ENCODE peak calls at places on chromosome 2, in four cellular contexts. Y is retinal pigment epithelial cell, P is A549, B is natural killer cell. L is an unnamed sample.

GRCh38 chr2:143856973-143857372 is 662.9 kb downstream of the ZEB2 start:
- DNase-seq in Y (no peak), P (no peak), B (no peak), L (no peak)

GRCh38 chr2:127118038-127118437 is 11.1 kb upstream of the BIN1 start:
- DNase-seq in Y (no peak), P (no peak), B (no peak), L (no peak)

GRCh38 chr2:71503827-71504226 is 50.5 kb downstream of the DYSF start:
- DNase-seq in Y (peak), P (no peak), B (no peak), L (no peak)

GRCh38 chr2:211990335-211990734 is 548.3 kb downstream of the ERBB4 start:
- DNase-seq in Y (no peak), P (no peak), B (no peak), L (no peak)

GRCh38 chr2:176056411-176056810 is 27.4 kb downstream of the EVX2 start:
- DNase-seq in Y (no peak), P (no peak), B (no peak), L (no peak)

GRCh38 chr2:220743203-220743602 is 828.9 kb downstream of the EPHA4 start:
- DNase-seq in Y (no peak), P (no peak), B (no peak), L (no peak)

GRCh38 chr2:36329746-36330145 is 25.8 kb upstream of the CRIM1 start:
- DNase-seq in Y (peak), P (peak), B (no peak), L (no peak)

GRCh38 chr2:215347878-215348277 is 36.0 kb downstream of the ATIC start:
- DNase-seq in Y (no peak), P (no peak), B (no peak), L (no peak)

GRCh38 chr2:195559431-195559914 is 97.6 kb upstream of the SLC39A10 start:
- DNase-seq in Y (peak), P (no peak), B (peak), L (no peak)

GRCh38 chr2:194128810-194129209 is 1528.2 kb upstream of the SLC39A10 start:
- DNase-seq in Y (no peak), P (no peak), B (no peak), L (no peak)

GRCh38 chr2:6770006-6770405 is 95.7 kb downstream of the CMPK2 start:
- DNase-seq in Y (no peak), P (no peak), B (no peak), L (no peak)

GRCh38 chr2:151619337-151619989 is 114.8 kb downstream of the NEB start:
- DNase-seq in Y (no peak), P (no peak), B (no peak), L (no peak)

GRCh38 chr2:218370410-218371063 is 11.5 kb upstream of the SLC11A1 start:
- DNase-seq in Y (no peak), P (no peak), B (no peak), L (no peak)
- TF ChIP-seq CTCF in Y (no peak), P (no peak), B (no peak), L (no peak)

GRCh38 chr2:228180126-228181097 is 1.1 kb downstream of the SPHKAP start:
- DNase-seq in Y (no peak), P (no peak), B (no peak), L (no peak)
- TF ChIP-seq CTCF in Y (no peak), P (no peak), B (no peak), L (no peak)

GRCh38 chr2:43400508-43400907 is 174.1 kb upstream of the ZFP36L2 start:
- DNase-seq in Y (no peak), P (no peak), B (no peak), L (no peak)
- TF ChIP-seq CTCF in Y (no peak), P (no peak), B (no peak), L (no peak)

GRCh38 chr2:118089015-118089800 is 937 bp downstream of the INSIG2 start:
- DNase-seq in Y (no peak), P (peak), B (no peak), L (no peak)
- TF ChIP-seq CTCF in Y (peak), P (no peak), B (no peak), L (no peak)

DNA sequence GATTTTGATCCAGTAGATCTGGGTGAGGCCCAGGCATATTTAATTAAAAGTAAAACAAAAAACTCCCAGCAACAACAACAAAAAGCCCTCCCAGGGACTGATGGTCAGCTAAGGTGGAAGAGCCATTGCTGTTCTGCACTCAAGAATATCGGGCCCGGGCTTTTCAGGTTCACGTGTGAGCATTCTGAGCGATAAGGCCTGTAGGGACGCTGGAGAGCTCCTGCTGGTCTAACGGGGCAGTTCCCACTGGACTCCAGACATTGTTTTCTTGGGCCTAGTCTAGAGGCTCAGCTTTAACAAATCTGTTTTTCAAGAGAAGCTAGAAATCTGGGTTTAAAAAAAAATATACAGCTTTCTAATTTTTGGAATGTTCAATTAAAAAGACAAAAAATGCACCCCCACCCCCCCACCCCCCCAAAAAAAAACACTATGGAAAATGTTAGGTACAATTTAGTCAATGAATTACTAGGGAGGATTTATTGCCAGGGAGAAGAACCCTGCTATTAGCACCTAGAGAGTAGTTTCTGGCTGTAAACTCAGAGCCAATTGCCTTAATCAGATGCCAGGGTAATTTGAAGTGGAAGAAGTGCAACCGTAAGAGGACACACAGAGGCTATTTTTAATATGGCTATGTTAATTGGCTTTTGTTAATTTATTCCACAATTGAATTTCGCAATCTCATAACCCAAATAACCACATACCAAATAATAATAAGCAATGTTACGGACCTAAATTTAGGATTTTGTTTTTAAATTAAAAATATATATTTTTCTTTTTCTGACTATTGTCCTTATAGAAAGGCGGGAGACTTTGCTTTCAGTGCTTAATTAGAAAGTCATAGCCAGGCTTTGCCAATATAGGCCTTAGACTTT is 78.9 kb downstream of the MAP4K4 start:
- DNase-seq in Y (no peak), P (peak), B (no peak), L (no peak)
- TF ChIP-seq CTCF in Y (peak), P (no peak), B (no peak), L (no peak)

GRCh38 chr2:218066946-218067515 is 2.0 kb upstream of the RUFY4 start:
- DNase-seq in Y (no peak), P (no peak), B (no peak), L (no peak)

GRCh38 chr2:218070587-218070986 is 1.5 kb downstream of the RUFY4 start:
- DNase-seq in Y (no peak), P (no peak), B (no peak), L (no peak)

GRCh38 chr2:218069606-218070300 is 700 bp downstream of the RUFY4 start:
- DNase-seq in Y (no peak), P (no peak), B (no peak), L (no peak)

GRCh38 chr2:218065239-218066006 is 3.6 kb upstream of the RUFY4 start:
- DNase-seq in Y (no peak), P (no peak), B (no peak), L (no peak)

DNA sequence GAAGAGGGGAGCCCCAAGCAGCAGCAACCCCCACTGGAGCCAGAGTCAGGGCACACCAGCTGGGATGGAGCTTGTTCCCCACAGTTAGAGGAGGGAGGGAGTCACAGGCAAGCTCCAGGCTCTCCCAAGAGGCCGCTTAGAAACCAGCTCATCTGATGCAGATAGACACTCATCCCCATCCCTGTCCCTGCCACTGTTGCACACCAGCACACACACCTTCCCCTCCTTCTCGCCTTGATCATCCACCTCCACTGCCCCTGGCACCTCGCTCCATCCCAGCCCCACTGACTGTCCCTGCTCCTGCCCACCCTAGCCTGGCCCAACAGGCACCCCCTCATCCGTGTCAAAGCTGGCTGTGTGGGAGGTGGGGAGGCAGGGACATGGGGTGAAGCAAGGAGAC is 1.5 kb upstream of the RUFY4 start:
- DNase-seq in Y (no peak), P (no peak), B (no peak), L (no peak)
- TF ChIP-seq CTCF in Y (no peak), P (no peak), B (no peak), L (no peak)

DNA sequence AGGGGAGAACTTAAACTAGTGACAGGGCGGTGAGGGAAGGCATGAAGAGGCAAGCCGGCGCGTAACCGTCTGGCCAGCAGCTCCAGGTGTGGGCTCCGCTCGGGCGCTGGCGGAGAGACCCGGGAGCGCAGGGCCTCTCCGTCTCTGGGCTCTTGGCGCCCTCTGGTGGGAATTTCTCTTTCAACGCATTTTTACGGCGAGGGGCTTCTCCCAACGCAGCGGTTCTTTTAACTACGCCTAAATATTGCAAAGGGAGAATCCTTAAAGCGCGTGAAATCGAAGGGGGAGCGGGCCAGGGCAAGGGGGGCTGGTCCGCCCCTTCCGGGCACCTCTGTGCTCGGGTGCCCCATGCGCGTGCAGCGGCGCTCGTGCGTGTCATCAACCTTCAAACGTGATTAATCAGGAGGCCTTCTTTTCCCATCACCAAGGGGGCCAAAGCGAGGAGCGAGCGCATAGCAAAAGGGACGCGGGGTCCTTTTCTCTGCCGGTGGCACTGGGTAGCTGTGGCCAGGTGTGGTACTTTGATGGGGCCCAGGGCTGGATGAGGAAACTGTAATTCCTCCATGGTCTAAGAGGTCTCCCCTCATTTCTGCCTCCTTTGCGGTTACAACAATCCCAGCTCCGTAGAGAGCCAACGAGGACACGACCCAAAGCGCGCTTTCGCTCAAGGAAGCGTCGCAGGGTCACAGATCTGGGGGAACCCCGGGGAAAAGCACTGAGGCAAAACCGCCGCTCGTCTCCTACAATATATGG is 765 bp upstream of the GAD1 start:
- DNase-seq in Y (no peak), P (peak), B (peak), L (peak)
- TF ChIP-seq CTCF in Y (peak), P (peak), B (peak), L (no peak)

DNA sequence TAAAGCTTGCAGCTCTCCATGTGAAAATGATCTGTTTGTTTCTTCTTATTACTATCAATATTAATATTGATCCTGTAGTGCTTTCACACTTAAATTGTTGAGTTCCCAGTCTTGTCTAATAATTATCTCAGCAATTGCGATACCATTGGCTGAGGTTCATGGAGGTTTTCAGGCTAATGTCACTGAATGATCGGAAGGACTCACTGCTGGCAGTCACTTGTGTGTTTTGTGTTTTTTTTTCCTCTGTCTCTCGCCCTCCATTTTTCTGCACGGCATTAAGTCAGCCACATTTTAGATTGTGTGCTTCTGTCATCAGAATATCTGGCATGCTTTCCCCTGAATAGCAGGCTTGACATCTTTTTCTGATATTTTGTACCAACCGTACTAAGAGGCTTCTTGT is 43.7 kb downstream of the AGAP1 start:
- DNase-seq in Y (no peak), P (no peak), B (no peak), L (no peak)
- TF ChIP-seq CTCF in Y (no peak), P (no peak), B (no peak), L (no peak)

DNA sequence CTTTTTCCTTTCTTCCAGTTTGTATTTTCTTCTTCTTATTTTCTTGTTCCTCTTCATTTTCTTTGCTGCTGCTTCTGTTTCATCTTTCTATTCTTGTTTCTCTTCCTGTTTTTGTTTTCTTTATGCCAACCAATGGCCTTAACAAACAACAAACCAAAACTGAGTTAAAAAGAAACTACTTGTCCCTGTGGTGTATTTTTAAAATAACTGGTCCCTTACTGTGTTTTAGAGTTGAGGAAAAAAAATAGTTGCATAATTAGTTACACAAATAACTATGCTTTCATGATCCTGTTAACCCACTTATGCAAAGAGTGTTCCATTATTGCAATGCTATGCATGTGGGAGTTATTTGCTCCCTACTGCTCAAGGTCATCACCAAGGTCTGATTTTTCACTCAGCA is 39.6 kb upstream of the IMP4 start:
- DNase-seq in Y (no peak), P (no peak), B (no peak), L (no peak)
- TF ChIP-seq CTCF in Y (no peak), P (no peak), B (no peak), L (no peak)

GRCh38 chr2:198930170-198930569 is 527.6 kb downstream of the SATB2 start:
- DNase-seq in Y (no peak), P (no peak), B (no peak), L (no peak)
- TF ChIP-seq CTCF in Y (peak), P (no peak), B (no peak), L (no peak)

L was measured in activated B cell treated with CpG ODN at 0.5 μM for 24 hours.